ENCODE peak calls at places on chromosomes 7 and 10, in seven cellular contexts. S is foreskin keratinocyte, F is WTC11, O is tibial artery, E is choroid plexus epithelial cell, H is natural killer cell, B is HFFc6. Y is an unnamed sample.

GRCh38 chr10:112208981-112209380 is 25.4 kb upstream of the GPAM start:
- DNase-seq in S (no peak), F (no peak), O (no peak), E (no peak), H (no peak), B (peak; percentile 78), Y (no peak)

GRCh38 chr7:19728731-19729130 is 19.9 kb upstream of the POLR1F start:
- DNase-seq in S (no peak), F (no peak), O (no peak), E (no peak), H (no peak), B (no peak), Y (no peak)

GRCh38 chr10:132574783-132575319 is 37.3 kb downstream of the INPP5A start:
- DNase-seq in S (no peak), F (peak; percentile 50), O (no peak), E (peak; percentile 73), H (no peak), B (no peak), Y (no peak)

GRCh38 chr7:103307487-103308231 is 10.4 kb downstream of the PMPCB start:
- DNase-seq in S (no peak), F (no peak), O (no peak), E (no peak), H (no peak), B (no peak), Y (no peak)

GRCh38 chr7:118184392-118184899 is 482 bp downstream of the LSM8 start:
- DNase-seq in S (no peak), F (no peak), O (no peak), E (no peak), H (no peak), B (no peak), Y (no peak)

GRCh38 chr7:27193335-27194001 is 6.4 kb downstream of the HOXA13 start:
- DNase-seq in S (no peak), F (peak; percentile 51), O (peak; percentile 14), E (no peak), H (peak; percentile 11), B (no peak), Y (no peak)

GRCh38 chr7:13830604-13830915 is 158.9 kb downstream of the ETV1 start:
- DNase-seq in S (no peak), F (no peak), O (no peak), E (peak; percentile 71), H (no peak), B (no peak), Y (no peak)

GRCh38 chr7:127850195-127850594 is 181.0 kb downstream of the LRRC4 start:
- DNase-seq in S (no peak), F (no peak), O (no peak), E (no peak), H (no peak), B (no peak), Y (no peak)

GRCh38 chr7:93622036-93622714 is 47.7 kb upstream of the CALCR start:
- DNase-seq in S (peak; percentile 24), F (peak; percentile 20), O (no peak), E (peak; percentile 56), H (no peak), B (peak; percentile 25), Y (no peak)

GRCh38 chr7:116802784-116803183 is 59.6 kb upstream of the CAPZA2 start:
- DNase-seq in S (peak; percentile 82), F (no peak), O (no peak), E (peak; percentile 81), H (no peak), B (peak; percentile 85), Y (no peak)

GRCh38 chr7:6505685-6506559 is 45.3 kb downstream of the GRID2IP start:
- DNase-seq in S (no peak), F (no peak), O (no peak), E (no peak), H (no peak), B (no peak), Y (no peak)

GRCh38 chr10:18217577-18217976 is 77.4 kb downstream of the CACNB2 start:
- DNase-seq in S (no peak), F (no peak), O (no peak), E (no peak), H (no peak), B (no peak), Y (no peak)

GRCh38 chr10:31961675-31962074 is 33.0 kb upstream of the ARHGAP12 start:
- DNase-seq in S (peak; percentile 98), F (no peak), O (no peak), E (peak; percentile 58), H (no peak), B (peak; percentile 93), Y (no peak)

GRCh38 chr7:132098337-132098736 is 477.9 kb downstream of the PLXNA4 start:
- DNase-seq in S (no peak), F (no peak), O (no peak), E (no peak), H (no peak), B (no peak), Y (no peak)

GRCh38 chr10:5861269-5862031 is 28.2 kb downstream of the ANKRD16 start:
- DNase-seq in S (peak; percentile 52), F (no peak), O (no peak), E (peak; percentile 92), H (no peak), B (peak; percentile 81), Y (no peak)

GRCh38 chr7:50665403-50666123 is 100.4 kb upstream of the DDC start:
- DNase-seq in S (no peak), F (no peak), O (peak; percentile 50), E (peak; percentile 48), H (no peak), B (no peak), Y (no peak)

GRCh38 chr7:7761340-7761973 is 43.0 kb upstream of the RPA3 start:
- DNase-seq in S (peak; percentile 48), F (no peak), O (no peak), E (peak; percentile 82), H (no peak), B (peak; percentile 68), Y (no peak)

GRCh38 chr7:40297741-40298311 is 163.0 kb downstream of the SUGCT start:
- DNase-seq in S (peak; percentile 64), F (no peak), O (no peak), E (peak; percentile 68), H (no peak), B (no peak), Y (no peak)

GRCh38 chr10:130045091-130045652 is 65.5 kb downstream of the C10orf143 start:
- DNase-seq in S (no peak), F (peak; percentile 78), O (no peak), E (no peak), H (no peak), B (no peak), Y (no peak)

DNA sequence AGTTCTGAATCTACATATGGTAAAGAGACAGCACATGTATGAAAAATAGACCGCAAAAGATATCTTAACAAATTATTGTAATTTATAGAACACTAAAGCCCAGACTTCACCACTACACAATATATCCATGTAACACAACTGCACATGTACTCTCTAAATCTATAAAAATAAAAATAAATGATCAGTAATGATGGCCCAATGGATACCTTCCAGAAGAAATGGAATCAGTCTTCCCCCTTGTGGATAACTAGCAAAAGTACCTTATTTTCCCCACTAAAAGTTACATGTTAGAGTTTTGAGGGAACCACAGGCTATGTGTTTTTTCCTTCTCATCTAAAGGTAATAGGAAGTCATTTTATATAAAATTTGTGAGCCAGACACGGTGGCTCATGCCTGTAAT is 25.7 kb downstream of the C7orf25 start:
- DNase-seq in S (peak; percentile 27), F (no peak), O (no peak), E (peak; percentile 46), H (no peak), B (peak; percentile 21), Y (no peak)
- TF ChIP-seq CTCF in S (peak; percentile 68), F (peak; percentile 21), O (no peak), E (peak; percentile 49), H (no peak), B (peak; percentile 74), Y (peak; percentile 6)

DNA sequence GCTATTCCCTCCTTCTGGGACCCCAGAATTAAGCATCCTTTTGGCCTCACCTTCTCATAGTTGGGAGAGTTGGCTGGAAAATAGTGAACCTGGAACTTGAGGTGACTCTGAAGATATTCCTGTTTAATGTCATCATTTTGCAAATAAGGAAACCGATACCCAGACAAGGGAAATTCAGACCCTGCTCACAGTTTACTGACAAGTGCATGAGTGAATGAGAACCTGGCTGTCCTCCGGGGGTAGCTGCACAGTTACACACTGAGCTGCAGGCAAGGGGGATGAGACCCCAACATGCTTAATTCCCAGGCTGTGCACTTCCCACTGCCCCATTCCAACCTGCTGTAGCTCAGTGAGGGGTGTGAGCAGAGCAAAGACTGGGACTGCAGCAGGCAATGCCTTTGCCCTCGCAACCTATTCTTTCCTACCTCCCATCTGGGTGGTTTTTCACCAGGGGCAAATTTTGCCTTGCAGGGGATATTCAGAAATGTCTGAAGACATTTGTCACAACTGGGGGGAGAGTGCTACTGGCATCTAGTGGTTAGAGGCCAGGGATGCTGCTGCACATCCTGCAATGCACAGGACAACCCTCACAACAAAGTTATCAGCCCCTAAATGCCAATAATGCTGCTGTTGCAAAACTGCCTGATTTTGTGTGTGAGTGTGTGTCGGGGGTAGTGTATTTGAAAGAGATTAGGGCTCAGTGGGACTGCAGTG is 136.2 kb downstream of the SORCS3 start:
- DNase-seq in S (no peak), F (peak; percentile 14), O (no peak), E (no peak), H (no peak), B (no peak), Y (no peak)
- TF ChIP-seq CTCF in S (no peak), F (no peak), O (no peak), E (no peak), H (no peak), B (no peak), Y (no peak)

GRCh38 chr7:81138850-81139249 is 220.0 kb upstream of the SEMA3C start:
- DNase-seq in S (no peak), F (no peak), O (no peak), E (no peak), H (no peak), B (no peak), Y (no peak)

GRCh38 chr7:81140206-81140605 is 221.4 kb upstream of the SEMA3C start:
- DNase-seq in S (no peak), F (no peak), O (no peak), E (no peak), H (no peak), B (no peak), Y (no peak)

GRCh38 chr7:81143856-81144255 is 225.0 kb upstream of the SEMA3C start:
- DNase-seq in S (no peak), F (no peak), O (no peak), E (no peak), H (no peak), B (no peak), Y (no peak)

GRCh38 chr7:81135322-81135721 is 216.5 kb upstream of the SEMA3C start:
- DNase-seq in S (no peak), F (no peak), O (no peak), E (no peak), H (no peak), B (no peak), Y (no peak)

DNA sequence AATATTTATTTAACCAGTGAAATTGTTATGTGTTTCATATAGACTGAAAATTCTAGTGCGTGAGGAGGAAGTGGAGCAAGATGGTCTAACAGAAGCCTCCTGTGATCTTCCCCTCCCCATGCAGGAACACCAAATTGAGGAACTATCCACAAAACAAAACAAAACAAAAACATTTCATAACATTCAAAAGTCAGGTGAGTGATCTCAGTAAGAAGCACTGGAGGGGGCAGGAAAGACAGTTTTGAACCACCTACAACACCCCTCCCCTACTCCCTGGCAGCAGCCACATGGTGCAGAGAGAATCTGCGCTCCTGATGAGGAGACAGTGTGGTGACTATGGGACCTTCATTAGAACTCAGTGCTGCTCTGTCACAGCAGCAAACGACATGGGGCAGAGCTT is 221.9 kb upstream of the SEMA3C start:
- DNase-seq in S (no peak), F (no peak), O (no peak), E (no peak), H (no peak), B (no peak), Y (no peak)
- TF ChIP-seq CTCF in S (no peak), F (no peak), O (no peak), E (no peak), H (no peak), B (no peak), Y (no peak)

GRCh38 chr7:54215424-54215823 is 326.8 kb upstream of the VSTM2A start:
- DNase-seq in S (no peak), F (no peak), O (no peak), E (no peak), H (no peak), B (no peak), Y (no peak)
- TF ChIP-seq CTCF in S (no peak), F (no peak), O (no peak), E (no peak), H (no peak), B (peak; percentile 24), Y (no peak)